ENCODE peak calls at places on chromosomes 6 and 20, in four cellular contexts. F is brain microvascular endothelial cell, U is tibial artery, A is spleen. S is an unnamed sample.

GRCh38 chr6:37655666-37656065 is 42.0 kb downstream of the MDGA1 start:
- DNase-seq in F (no peak), U (no peak), A (no peak), S (no peak)

GRCh38 chr20:42191140-42191860 is 573.1 kb upstream of the CHD6 start:
- DNase-seq in F (no peak), U (no peak), A (no peak), S (no peak)

GRCh38 chr6:40344566-40345185 is 242.5 kb downstream of the LRFN2 start:
- DNase-seq in F (no peak), U (no peak), A (no peak), S (no peak)

GRCh38 chr6:157240059-157240959 is 83.0 kb downstream of the TMEM242 start:
- DNase-seq in F (no peak), U (peak), A (peak), S (peak)

GRCh38 chr6:162554531-162554930 is 173.0 kb downstream of the PRKN start:
- DNase-seq in F (no peak), U (no peak), A (no peak), S (no peak)

GRCh38 chr6:154243793-154244768 is 112.5 kb downstream of the IPCEF1 start:
- DNase-seq in F (no peak), U (no peak), A (no peak), S (no peak)

GRCh38 chr20:34522969-34523871 is 7.0 kb downstream of the DYNLRB1 start:
- DNase-seq in F (peak), U (no peak), A (no peak), S (peak)

GRCh38 chr20:35700625-35701148 is 1.5 kb downstream of the ROMO1 start:
- DNase-seq in F (no peak), U (no peak), A (no peak), S (no peak)

GRCh38 chr6:326896-327537 is 34.7 kb downstream of the DUSP22 start:
- DNase-seq in F (no peak), U (no peak), A (no peak), S (no peak)

GRCh38 chr6:85126448-85127178 is 323.3 kb upstream of the NT5E start:
- DNase-seq in F (peak), U (peak), A (peak), S (peak)

GRCh38 chr6:44530910-44531234 is 143.4 kb downstream of the CDC5L start:
- DNase-seq in F (no peak), U (no peak), A (no peak), S (no peak)

GRCh38 chr20:1184638-1185315 is at the start of gene TMEM74B:
- DNase-seq in F (no peak), U (no peak), A (no peak), S (no peak)

GRCh38 chr20:2967841-2968240 is 75.6 kb upstream of the GNRH2 start:
- DNase-seq in F (no peak), U (no peak), A (no peak), S (no peak)

GRCh38 chr20:3071610-3072529 is at the start of gene OXT:
- DNase-seq in F (no peak), U (no peak), A (peak), S (no peak)

GRCh38 chr20:43590036-43590391 is 723 bp upstream of the IFT52 start:
- DNase-seq in F (no peak), U (no peak), A (no peak), S (no peak)

GRCh38 chr6:122832515-122833228 is 43.6 kb downstream of the SMPDL3A start:
- DNase-seq in F (no peak), U (no peak), A (no peak), S (no peak)

GRCh38 chr6:165890404-165890735 is 227.3 kb upstream of the PDE10A start:
- DNase-seq in F (no peak), U (no peak), A (no peak), S (no peak)

GRCh38 chr6:125597411-125598253 is 151.8 kb upstream of the HEY2 start:
- DNase-seq in F (no peak), U (peak), A (no peak), S (no peak)

GRCh38 chr20:38152175-38153010 is 12.7 kb downstream of the TGM2 start:
- DNase-seq in F (peak), U (peak), A (peak), S (peak)

GRCh38 chr20:1800777-1801176 is 94.4 kb upstream of the SIRPA start:
- DNase-seq in F (no peak), U (no peak), A (no peak), S (peak)

GRCh38 chr20:62561948-62562347 is 80.4 kb upstream of the SLCO4A1 start:
- DNase-seq in F (no peak), U (no peak), A (no peak), S (no peak)

GRCh38 chr6:140185991-140186390 is 811.5 kb upstream of the CITED2 start:
- DNase-seq in F (no peak), U (no peak), A (no peak), S (no peak)

GRCh38 chr6:28658475-28659249 is 133.0 kb downstream of the GPX5 start:
- DNase-seq in F (no peak), U (no peak), A (no peak), S (no peak)

GRCh38 chr20:23092409-23092756 is 6.3 kb upstream of the CD93 start:
- DNase-seq in F (peak), U (no peak), A (no peak), S (peak)

GRCh38 chr6:129686941-129687627 is 22.9 kb downstream of the ARHGAP18 start:
- DNase-seq in F (peak), U (no peak), A (no peak), S (peak)

GRCh38 chr6:139219746-139220145 is 72.1 kb downstream of the TXLNB start:
- DNase-seq in F (no peak), U (no peak), A (no peak), S (no peak)

GRCh38 chr6:28124350-28124970 is at the start of gene ZSCAN16:
- DNase-seq in F (peak), U (peak), A (peak), S (peak)

GRCh38 chr6:15171026-15171425 is 74.8 kb upstream of the JARID2 start:
- DNase-seq in F (no peak), U (no peak), A (no peak), S (no peak)

GRCh38 chr6:101397199-101397598 is 3.7 kb downstream of the GRIK2 start:
- DNase-seq in F (no peak), U (no peak), A (no peak), S (peak)

GRCh38 chr20:44583179-44583578 is 800 bp downstream of the PKIG start:
- DNase-seq in F (no peak), U (no peak), A (no peak), S (no peak)

GRCh38 chr6:99434702-99435530 is 9.8 kb upstream of the PNISR start:
- DNase-seq in F (no peak), U (no peak), A (no peak), S (peak)

GRCh38 chr6:32210191-32210601 is 13.7 kb downstream of the NOTCH4 start:
- DNase-seq in F (no peak), U (no peak), A (no peak), S (no peak)

GRCh38 chr20:46348231-46348803 is 40.0 kb upstream of the CDH22 start:
- DNase-seq in F (peak), U (no peak), A (no peak), S (peak)

GRCh38 chr20:46324960-46325703 is 16.8 kb upstream of the CDH22 start:
- DNase-seq in F (peak), U (no peak), A (no peak), S (peak)

GRCh38 chr6:169019727-169020491 is 233.7 kb downstream of the THBS2 start:
- DNase-seq in F (no peak), U (no peak), A (no peak), S (peak)

GRCh38 chr20:25859649-25860530 is 163.2 kb upstream of the ZNF337 start:
- DNase-seq in F (peak), U (peak), A (peak), S (peak)

GRCh38 chr6:68039641-68040311 is 595.3 kb upstream of the ADGRB3 start:
- DNase-seq in F (no peak), U (no peak), A (no peak), S (no peak)

GRCh38 chr6:68040780-68041179 is 594.3 kb upstream of the ADGRB3 start:
- DNase-seq in F (no peak), U (no peak), A (no peak), S (no peak)

GRCh38 chr6:68042339-68043121 is 592.6 kb upstream of the ADGRB3 start:
- DNase-seq in F (no peak), U (no peak), A (no peak), S (no peak)

GRCh38 chr6:68038815-68039408 is 596.2 kb upstream of the ADGRB3 start:
- DNase-seq in F (no peak), U (no peak), A (no peak), S (no peak)

GRCh38 chr6:68040312-68040778 is 594.7 kb upstream of the ADGRB3 start:
- DNase-seq in F (no peak), U (no peak), A (no peak), S (no peak)
- H3K4me3 ChIP-seq in F (peak), U (no peak), A (no peak), S (no peak)

DNA sequence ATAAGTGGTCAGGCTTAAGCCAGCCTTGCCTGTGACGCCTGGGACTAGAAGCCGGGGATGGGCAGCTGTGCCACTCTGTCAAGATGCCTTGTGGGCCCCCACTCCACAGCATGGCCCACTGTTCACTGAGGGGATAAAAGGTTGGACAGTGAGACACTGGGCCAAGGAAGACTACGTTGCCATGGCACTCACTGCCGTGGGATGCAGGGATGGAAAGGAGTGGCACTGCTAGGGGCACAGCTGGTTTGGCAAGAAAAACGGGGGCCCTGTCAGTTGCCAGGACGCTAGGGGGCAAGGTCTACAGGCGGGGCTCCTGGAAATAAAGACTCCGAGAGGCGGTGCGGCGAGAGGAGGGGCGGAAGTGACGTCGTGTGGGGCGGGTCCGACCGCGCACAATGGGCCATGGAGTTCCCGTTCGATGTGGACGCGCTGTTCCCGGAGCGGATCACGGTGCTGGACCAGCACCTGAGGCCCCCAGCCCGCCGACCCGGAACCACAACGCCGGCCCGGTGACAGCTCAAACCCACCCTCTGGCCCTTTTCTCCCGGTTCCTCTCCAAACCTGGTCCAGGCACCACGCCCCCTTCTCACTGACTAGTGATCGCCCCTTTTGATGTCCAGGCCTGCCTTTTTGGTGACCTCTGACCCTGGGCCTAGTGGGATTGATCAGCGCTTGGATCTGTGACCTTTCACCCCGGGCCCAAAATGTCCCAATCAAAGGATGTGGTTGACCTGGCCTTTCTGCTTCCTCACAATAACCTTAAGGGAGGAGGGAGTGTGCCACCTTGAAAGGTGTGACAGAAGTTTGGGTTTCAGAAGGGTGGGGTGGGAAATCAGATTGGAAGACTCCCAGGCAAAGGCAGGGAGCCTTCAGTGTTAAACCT is at the start of gene ATAT1:
- DNase-seq in F (peak), U (peak), A (peak), S (peak)
- TF ChIP-seq CTCF in F (peak), U (peak), A (peak), S (peak)

DNA sequence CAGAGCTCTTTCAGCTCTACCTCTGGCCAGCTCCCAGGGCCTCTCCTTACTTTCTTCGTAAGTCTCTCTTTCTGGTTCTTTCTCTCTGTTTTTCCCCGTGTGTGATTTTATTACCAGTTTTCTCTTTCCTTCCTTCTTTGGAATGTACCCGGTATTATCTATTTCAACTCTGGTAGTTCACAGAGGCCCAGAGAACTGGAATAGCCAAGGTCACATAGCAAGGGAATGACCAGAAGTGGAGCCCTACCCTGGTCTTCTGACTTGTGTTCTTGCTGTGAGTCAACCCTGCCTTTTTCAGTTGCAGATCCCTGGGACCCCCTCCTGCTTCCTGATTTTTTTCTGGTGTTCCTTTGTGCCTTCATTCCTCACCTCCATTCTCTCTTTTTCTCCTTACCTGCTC is 764 bp upstream of the RNF39 start:
- DNase-seq in F (no peak), U (no peak), A (no peak), S (no peak)
- H3K4me3 ChIP-seq in F (no peak), U (no peak), A (no peak), S (no peak)

GRCh38 chr6:17057322-17057721 is 44.5 kb upstream of the STMND1 start:
- DNase-seq in F (no peak), U (no peak), A (no peak), S (peak)

GRCh38 chr6:17059820-17060219 is 42.0 kb upstream of the STMND1 start:
- DNase-seq in F (no peak), U (no peak), A (no peak), S (no peak)

GRCh38 chr6:17058550-17058949 is 43.3 kb upstream of the STMND1 start:
- DNase-seq in F (no peak), U (no peak), A (no peak), S (no peak)

GRCh38 chr6:17059022-17059421 is 42.8 kb upstream of the STMND1 start:
- DNase-seq in F (no peak), U (no peak), A (no peak), S (peak)

DNA sequence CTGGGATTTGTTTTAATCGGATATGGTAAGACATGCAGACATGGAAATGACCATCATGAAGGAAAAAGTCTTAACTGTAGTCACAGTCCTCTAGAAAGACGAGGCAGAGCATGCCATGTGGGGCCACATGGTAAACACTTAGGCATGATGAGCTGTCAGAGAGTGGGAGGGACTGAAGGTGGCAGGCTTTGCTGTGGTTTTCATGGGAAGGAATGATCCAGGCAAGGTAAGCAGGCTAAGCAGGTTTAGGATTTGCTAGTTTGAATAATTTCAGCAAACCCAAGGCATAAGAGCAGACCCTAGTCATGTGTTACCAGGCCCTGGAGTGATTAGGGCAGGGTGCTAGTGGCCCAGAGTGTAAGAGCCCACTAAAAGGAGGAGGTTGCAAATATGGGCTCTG is 47.2 kb upstream of the STMND1 start:
- DNase-seq in F (no peak), U (no peak), A (no peak), S (no peak)
- TF ChIP-seq CTCF in F (no peak), U (no peak), A (no peak), S (no peak)

DNA sequence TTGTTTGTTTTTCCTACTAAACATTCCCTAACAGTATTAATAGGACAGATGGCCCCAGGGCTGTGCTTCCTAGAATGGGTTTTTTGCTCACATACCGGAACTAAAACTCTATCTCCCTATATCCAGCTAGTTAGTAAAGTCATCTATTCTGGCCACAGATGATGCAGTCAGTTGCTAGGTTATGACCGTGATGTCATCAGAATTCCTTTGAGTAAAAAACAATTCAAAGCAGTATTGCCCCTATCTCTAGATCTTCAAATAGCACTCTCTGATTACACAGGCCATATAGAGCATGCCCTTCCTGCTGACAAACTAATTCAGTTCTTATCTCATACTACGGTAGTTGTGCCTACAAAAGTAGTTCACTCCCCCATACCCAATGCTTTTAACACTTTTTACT is 17.9 kb upstream of the ZNF451 start:
- DNase-seq in F (no peak), U (no peak), A (no peak), S (no peak)
- H3K4me3 ChIP-seq in F (no peak), U (no peak), A (no peak), S (no peak)

GRCh38 chr20:51691703-51692102 is 76.5 kb downstream of the ATP9A start:
- DNase-seq in F (no peak), U (no peak), A (no peak), S (no peak)
- TF ChIP-seq CTCF in F (no peak), U (no peak), A (no peak), S (no peak)

S was measured in fibroblast of mammary gland.